ENCODE peak calls at places on chromosomes 4 and X, in seven cellular contexts. E is pancreas, Q is A549, T is OCI-LY7, R is GM23338, K is H1, C is hepatocyte. A is an unnamed sample. For H3K4me1, the result is how much of the 10 kb centered on the place peaks cover.

GRCh38 chr4:114012749-114013148 is 33.3 kb upstream of the ARSJ start:
- DNase-seq in C (no peak), E (no peak), Q (no peak), K (no peak), R (no peak), T (no peak), A (no peak)

GRCh38 chr4:110637408-110638131 is 14.7 kb upstream of the PITX2 start:
- DNase-seq in T (no peak), R (peak), E (no peak), K (no peak), C (peak), Q (no peak), A (no peak)

GRCh38 chr4:86957214-86957613 is 22.4 kb downstream of the AFF1 start:
- DNase-seq in T (no peak), C (no peak), R (no peak), K (no peak), E (no peak), Q (no peak), A (no peak)

GRCh38 chrX:108584617-108585211 is 145.1 kb downstream of the COL4A5 start:
- DNase-seq in Q (peak), C (peak), K (no peak), E (no peak), R (peak), T (peak), A (no peak)

GRCh38 chr4:85489273-85489672 is 14.3 kb downstream of the ARHGAP24 start:
- DNase-seq in T (no peak), Q (peak), K (no peak), E (no peak), C (peak), R (peak), A (no peak)

GRCh38 chrX:134929813-134930212 is 61.0 kb upstream of the SMIM10 start:
- DNase-seq in T (no peak), R (no peak), C (no peak), K (no peak), Q (no peak), E (no peak), A (no peak)

GRCh38 chr4:56870927-56871326 is 36.8 kb upstream of the REST start:
- DNase-seq in C (peak), E (no peak), R (peak), K (no peak), Q (no peak), T (no peak), A (no peak)

GRCh38 chr4:159026329-159026728 is 76.5 kb upstream of the RAPGEF2 start:
- DNase-seq in R (no peak), T (no peak), C (no peak), Q (no peak), E (no peak), K (no peak), A (no peak)

GRCh38 chr4:122635205-122635604 is 14.3 kb upstream of the IL21 start:
- DNase-seq in R (no peak), K (no peak), C (no peak), E (no peak), T (no peak), Q (no peak), A (no peak)

GRCh38 chr4:40881851-40882250 is 132.1 kb downstream of the NSUN7 start:
- DNase-seq in T (no peak), C (no peak), Q (no peak), R (no peak), E (no peak), K (no peak), A (no peak)

GRCh38 chr4:7804759-7805385 is 134.8 kb downstream of the AFAP1 start:
- DNase-seq in C (no peak), R (no peak), K (no peak), T (no peak), Q (no peak), E (no peak), A (no peak)

GRCh38 chr4:7803992-7804758 is 135.5 kb downstream of the AFAP1 start:
- DNase-seq in E (peak), C (peak), Q (peak), R (peak), K (peak), T (peak), A (peak)

GRCh38 chr4:7805533-7806079 is 134.1 kb downstream of the AFAP1 start:
- DNase-seq in T (no peak), R (peak), C (peak), K (no peak), E (peak), Q (peak), A (no peak)

GRCh38 chr4:7802093-7802726 is 137.5 kb downstream of the AFAP1 start:
- DNase-seq in R (peak), E (no peak), T (peak), K (peak), C (peak), Q (peak), A (peak)

DNA sequence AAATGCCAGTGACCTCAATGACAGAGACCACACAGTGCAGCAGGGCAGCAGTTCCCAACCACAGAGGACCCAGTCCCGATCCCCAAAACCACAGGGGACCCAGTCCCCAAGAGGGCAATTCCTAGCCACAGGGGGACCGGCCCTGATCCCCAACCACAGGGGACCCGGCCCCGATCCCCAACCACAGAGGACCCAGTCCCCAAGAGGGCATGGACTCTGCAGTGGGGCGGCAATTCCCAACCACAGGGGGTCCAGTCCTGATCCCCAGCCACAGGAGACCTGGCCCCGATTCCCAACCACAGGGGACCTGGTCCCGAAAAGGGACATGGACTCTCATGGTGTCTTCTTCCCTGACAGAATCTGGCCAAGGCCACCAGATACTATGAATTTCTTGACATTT is 136.3 kb downstream of the AFAP1 start:
- DNase-seq in E (no peak), K (no peak), Q (no peak), T (no peak), C (no peak), R (no peak), A (no peak)
- H3K4me1 ChIP-seq in E (under half), K (under half), Q (half or more), T (under half), C (under half), R (under half), A (under half)

GRCh38 chr4:4986856-4987255 is 32.4 kb downstream of the CYTL1 start:
- DNase-seq in R (no peak), C (no peak), E (no peak), Q (no peak), T (no peak), K (no peak), A (no peak)

GRCh38 chr4:4987656-4988055 is 31.6 kb downstream of the CYTL1 start:
- DNase-seq in R (no peak), T (no peak), Q (no peak), K (no peak), C (no peak), E (no peak), A (no peak)

GRCh38 chr4:4985036-4985435 is 34.2 kb downstream of the CYTL1 start:
- DNase-seq in Q (no peak), E (no peak), C (no peak), K (no peak), T (no peak), R (no peak), A (no peak)

GRCh38 chr4:4984186-4984585 is 35.1 kb downstream of the CYTL1 start:
- DNase-seq in R (peak), E (no peak), T (no peak), K (no peak), Q (no peak), C (no peak), A (no peak)

GRCh38 chr4:4985844-4986243 is 33.4 kb downstream of the CYTL1 start:
- DNase-seq in K (no peak), C (no peak), E (no peak), R (peak), T (peak), Q (no peak), A (no peak)
- TF ChIP-seq CTCF in K (peak), C (peak), E (no peak), R (peak), T (peak), Q (peak), A (no peak)

GRCh38 chr4:23822181-23822580 is 67.7 kb downstream of the PPARGC1A start:
- DNase-seq in E (no peak), C (no peak), R (peak), K (no peak), Q (no peak), T (no peak), A (no peak)
- H3K27ac ChIP-seq in E (no peak), C (no peak), R (no peak), K (no peak), Q (no peak), T (no peak), A (no peak)

GRCh38 chr4:169229571-169230028 is 41.2 kb downstream of the SH3RF1 start:
- DNase-seq in C (peak), K (no peak), R (no peak), T (no peak), E (no peak), Q (peak), A (no peak)
- H3K4me1 ChIP-seq in C (under half), K (under half), R (under half), T (under half), E (under half), Q (half or more), A (under half)

DNA sequence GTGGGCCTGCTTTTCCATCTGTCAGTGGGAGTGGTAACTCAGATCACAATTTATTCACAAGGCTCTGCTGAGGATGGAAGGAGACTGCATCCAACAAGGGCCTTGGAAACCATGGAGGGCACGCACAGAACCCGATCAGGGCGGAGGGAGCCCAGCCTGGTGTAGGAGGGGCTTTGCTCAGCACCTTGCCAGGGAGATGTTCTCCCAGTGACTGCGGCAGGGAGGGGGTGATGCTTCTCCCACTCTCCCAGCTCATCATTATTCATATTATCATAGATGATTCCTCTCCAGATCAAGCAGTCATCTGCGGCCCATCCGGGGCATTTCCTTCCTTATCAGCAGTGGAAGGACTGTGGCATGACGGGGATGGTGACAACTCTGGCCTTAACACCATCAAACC is 17.1 kb downstream of the QDPR start:
- DNase-seq in E (no peak), Q (no peak), R (no peak), K (no peak), T (no peak), C (no peak), A (no peak)
- TF ChIP-seq CTCF in E (no peak), Q (no peak), R (no peak), K (no peak), T (no peak), C (no peak), A (no peak)

DNA sequence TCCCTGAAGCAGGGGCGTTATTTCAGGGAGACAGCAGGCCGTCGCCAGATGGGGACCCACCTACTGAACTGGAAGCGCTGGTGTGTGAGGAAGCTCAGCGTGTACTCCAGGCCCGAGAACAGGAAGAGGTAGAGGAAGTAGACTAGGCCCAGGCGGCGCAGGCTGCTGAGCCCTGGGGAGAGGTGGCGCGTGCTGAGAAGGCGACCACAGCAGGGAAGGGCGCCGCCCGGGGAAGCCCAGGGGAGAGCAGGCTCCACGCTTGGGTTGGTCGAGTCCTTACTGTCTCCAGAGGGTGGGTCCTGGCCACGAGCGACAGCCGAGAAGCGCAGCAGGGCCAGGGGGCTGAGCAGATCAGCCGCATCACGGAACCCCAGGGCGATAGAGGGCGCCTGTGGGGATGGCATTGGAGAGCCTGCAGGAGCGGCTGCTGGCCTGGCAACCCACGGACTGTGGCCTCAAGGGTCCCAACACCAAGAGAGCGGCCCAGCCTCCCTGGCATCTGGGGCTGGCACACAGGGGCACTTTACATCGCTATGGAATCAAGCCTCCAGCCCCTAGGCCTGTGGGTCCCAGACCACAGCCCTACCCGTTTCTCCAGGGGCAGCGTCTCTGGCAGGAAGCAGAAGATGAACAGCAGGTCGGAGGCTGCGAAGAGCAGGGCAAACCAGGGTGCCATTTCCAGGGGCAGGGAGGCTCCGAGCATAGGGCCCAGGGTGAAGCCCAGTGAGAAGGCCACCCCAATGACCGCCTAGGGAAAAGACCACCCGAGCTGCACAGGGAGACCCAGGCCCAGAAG is 31.2 kb downstream of the NOP14 start:
- DNase-seq in Q (no peak), R (peak), E (peak), C (no peak), K (no peak), T (peak), A (no peak)
- H3K27ac ChIP-seq in Q (no peak), R (no peak), E (no peak), C (no peak), K (no peak), T (peak), A (no peak)

GRCh38 chr4:2875556-2875955 is 31.9 kb downstream of the ADD1 start:
- DNase-seq in C (no peak), R (no peak), K (no peak), Q (no peak), T (no peak), E (no peak), A (no peak)

GRCh38 chr4:2871466-2871865 is 27.8 kb downstream of the ADD1 start:
- DNase-seq in Q (no peak), C (no peak), E (no peak), T (no peak), R (no peak), K (no peak), A (no peak)

GRCh38 chr4:2874861-2875260 is 31.2 kb downstream of the ADD1 start:
- DNase-seq in C (no peak), Q (no peak), E (no peak), K (no peak), T (no peak), R (no peak), A (no peak)

GRCh38 chr4:2871911-2872310 is 28.3 kb downstream of the ADD1 start:
- DNase-seq in Q (no peak), T (no peak), C (no peak), E (no peak), R (no peak), K (no peak), A (no peak)

GRCh38 chr4:2873329-2873728 is 29.7 kb downstream of the ADD1 start:
- DNase-seq in C (no peak), E (no peak), Q (no peak), K (no peak), R (no peak), T (no peak), A (no peak)
- H3K4me1 ChIP-seq in C (under half), E (under half), Q (under half), K (under half), R (under half), T (under half), A (under half)

GRCh38 chr4:153790962-153791551 is 2.2 kb upstream of the SFRP2 start:
- DNase-seq in E (no peak), R (peak), Q (no peak), T (no peak), K (peak), C (peak), A (peak)
- TF ChIP-seq CTCF in E (no peak), R (peak), Q (no peak), T (no peak), K (peak), C (peak), A (no peak)

DNA sequence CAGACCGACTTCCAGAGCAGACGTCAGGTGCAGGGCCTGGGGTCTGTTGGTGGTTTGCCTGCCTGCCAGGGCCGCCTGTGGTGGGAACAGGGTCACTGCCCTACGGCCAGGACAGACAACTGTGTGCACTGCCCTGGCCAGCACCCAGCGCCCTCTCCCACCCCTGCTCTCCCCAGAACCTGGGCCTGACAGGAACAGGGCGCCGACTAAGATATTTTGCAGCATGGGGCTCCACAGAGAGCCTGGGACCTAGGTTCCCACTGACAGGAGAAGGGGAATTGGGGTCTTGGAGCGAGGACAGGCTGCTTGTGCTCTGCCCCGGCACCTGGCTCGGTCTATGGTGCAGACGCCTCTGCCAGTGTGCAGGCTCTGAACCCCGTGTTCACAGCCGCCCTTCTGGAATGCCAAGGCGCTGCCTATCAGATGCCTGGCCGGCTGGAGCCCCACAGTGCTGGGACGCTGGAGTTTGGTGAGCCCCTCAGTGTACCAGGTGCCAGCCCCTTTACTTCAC is 113.5 kb upstream of the LRPAP1 start:
- DNase-seq in R (no peak), K (no peak), C (no peak), Q (no peak), T (no peak), E (no peak), A (no peak)
- H3K27ac ChIP-seq in R (no peak), K (no peak), C (no peak), Q (no peak), T (no peak), E (no peak), A (no peak)

GRCh38 chr4:1472148-1472797 is 66.0 kb upstream of the NKX1-1 start:
- DNase-seq in Q (no peak), E (no peak), R (peak), K (no peak), T (no peak), C (no peak), A (no peak)
- H3K4me1 ChIP-seq in Q (under half), E (under half), R (under half), K (under half), T (under half), C (under half), A (under half)